ENCODE peak calls at places on chromosomes 12 and 14, in six cellular contexts. H is ureter, R is fibroblast of the aortic adventitia, X is endothelial cell, I is astrocyte of the spinal cord, D is lung. V is an unnamed sample.

GRCh38 chr14:101823081-101823480 is 61.6 kb downstream of the PPP2R5C start:
- DNase-seq in H (no peak), R (no peak), X (no peak), I (no peak), D (no peak), V (no peak)

GRCh38 chr12:120006248-120006975 is 17.4 kb downstream of the BICDL1 start:
- DNase-seq in H (no peak), R (no peak), X (no peak), I (no peak), D (no peak), V (no peak)

GRCh38 chr12:32305163-32305562 is 94.2 kb upstream of the FGD4 start:
- DNase-seq in H (no peak), R (peak; percentile 78), X (no peak), I (peak; percentile 55), D (no peak), V (peak; percentile 62)

GRCh38 chr12:127381043-127381668 is 885.8 kb upstream of the TMEM132C start:
- DNase-seq in H (no peak), R (peak; percentile 34), X (peak; percentile 4), I (peak; percentile 50), D (no peak), V (peak; percentile 58)

GRCh38 chr12:16756833-16757552 is 151.0 kb upstream of the LMO3 start:
- DNase-seq in H (no peak), R (no peak), X (no peak), I (no peak), D (no peak), V (peak; percentile 6)

GRCh38 chr12:94099191-94099983 is 49.0 kb upstream of the PLXNC1 start:
- DNase-seq in H (no peak), R (no peak), X (no peak), I (peak; percentile 80), D (no peak), V (peak; percentile 86)

GRCh38 chr12:12927211-12928079 is 24.5 kb downstream of the GPRC5D start:
- DNase-seq in H (peak; percentile 87), R (no peak), X (peak; percentile 44), I (peak; percentile 46), D (peak; percentile 90), V (no peak)

GRCh38 chr14:45041641-45042040 is 42.3 kb upstream of the PRPF39 start:
- DNase-seq in H (no peak), R (no peak), X (no peak), I (no peak), D (no peak), V (no peak)

GRCh38 chr14:59997496-59997895 is 77.6 kb downstream of the LRRC9 start:
- DNase-seq in H (no peak), R (peak; percentile 26), X (no peak), I (no peak), D (no peak), V (peak; percentile 52)

GRCh38 chr14:94582199-94582750 is 1.0 kb downstream of the SERPINA5 start:
- DNase-seq in H (no peak), R (no peak), X (no peak), I (no peak), D (no peak), V (no peak)

GRCh38 chr12:116659771-116660481 is 77.9 kb downstream of the SPRING1 start:
- DNase-seq in H (no peak), R (peak; percentile 79), X (no peak), I (peak; percentile 32), D (no peak), V (no peak)

GRCh38 chr12:106417926-106418910 is 60.7 kb downstream of the POLR3B start:
- DNase-seq in H (no peak), R (peak; percentile 89), X (no peak), I (peak; percentile 73), D (no peak), V (peak; percentile 45)

GRCh38 chr14:63134801-63135200 is 69.4 kb upstream of the RHOJ start:
- DNase-seq in H (no peak), R (peak; percentile 14), X (no peak), I (peak; percentile 16), D (no peak), V (no peak)

GRCh38 chr12:21451529-21451928 is 14.1 kb downstream of the PYROXD1 start:
- DNase-seq in H (no peak), R (peak; percentile 9), X (no peak), I (peak; percentile 56), D (no peak), V (no peak)

GRCh38 chr14:95510804-95511203 is 5.6 kb downstream of the SYNE3 start:
- DNase-seq in H (no peak), R (no peak), X (no peak), I (no peak), D (no peak), V (peak; percentile 54)

GRCh38 chr12:117404203-117404853 is 42.9 kb upstream of the NOS1 start:
- DNase-seq in H (no peak), R (no peak), X (no peak), I (no peak), D (no peak), V (no peak)

GRCh38 chr12:112850343-112850742 is 56.4 kb upstream of the OAS1 start:
- DNase-seq in H (no peak), R (no peak), X (no peak), I (no peak), D (no peak), V (no peak)

GRCh38 chr14:100762089-100762515 is 35.4 kb downstream of the DLK1 start:
- DNase-seq in H (no peak), R (peak; percentile 11), X (no peak), I (peak; percentile 74), D (no peak), V (no peak)

GRCh38 chr14:93536945-93537344 is 106.2 kb downstream of the UNC79 start:
- DNase-seq in H (no peak), R (peak; percentile 29), X (peak; percentile 34), I (no peak), D (no peak), V (no peak)

GRCh38 chr12:76020281-76020680 is 11.3 kb downstream of the PHLDA1 start:
- DNase-seq in H (peak; percentile 59), R (peak; percentile 65), X (no peak), I (peak; percentile 91), D (no peak), V (peak; percentile 57)

GRCh38 chr12:121693155-121693554 is 19.4 kb upstream of the TMEM120B start:
- DNase-seq in H (no peak), R (no peak), X (no peak), I (no peak), D (no peak), V (no peak)

GRCh38 chr14:35197015-35197414 is 74.7 kb downstream of the PRORP start:
- DNase-seq in H (no peak), R (peak; percentile 74), X (no peak), I (peak; percentile 11), D (no peak), V (no peak)

GRCh38 chr12:11067514-11067913 is 5.4 kb upstream of the TAS2R46 start:
- DNase-seq in H (no peak), R (peak; percentile 74), X (no peak), I (peak; percentile 10), D (no peak), V (peak; percentile 68)

GRCh38 chr12:118038122-118038521 is 21.6 kb downstream of the RFC5 start:
- DNase-seq in H (no peak), R (no peak), X (no peak), I (no peak), D (no peak), V (no peak)

GRCh38 chr14:44404021-44404420 is 103.1 kb downstream of the FSCB start:
- DNase-seq in H (no peak), R (peak; percentile 22), X (no peak), I (no peak), D (no peak), V (no peak)

GRCh38 chr12:28578833-28579252 is 388.6 kb downstream of the CCDC91 start:
- DNase-seq in H (no peak), R (no peak), X (no peak), I (peak; percentile 20), D (no peak), V (no peak)

GRCh38 chr12:15206831-15207394 is 14.3 kb downstream of the RERG start:
- DNase-seq in H (no peak), R (no peak), X (no peak), I (no peak), D (no peak), V (no peak)

GRCh38 chr12:93090768-93091172 is 161.7 kb upstream of the EEA1 start:
- DNase-seq in H (no peak), R (peak; percentile 78), X (no peak), I (peak; percentile 85), D (no peak), V (no peak)

GRCh38 chr14:25136811-25137210 is 86.9 kb upstream of the STXBP6 start:
- DNase-seq in H (no peak), R (no peak), X (no peak), I (no peak), D (no peak), V (peak; percentile 60)

GRCh38 chr12:108911915-108912314 is 32.0 kb downstream of the DAO start:
- DNase-seq in H (peak; percentile 69), R (no peak), X (no peak), I (no peak), D (no peak), V (no peak)

GRCh38 chr12:122963928-122964240 is 2.4 kb downstream of the ABCB9 start:
- DNase-seq in H (no peak), R (peak; percentile 39), X (no peak), I (peak; percentile 24), D (no peak), V (peak; percentile 81)

GRCh38 chr12:3777206-3777809 is 24.4 kb upstream of the CRACR2A start:
- DNase-seq in H (no peak), R (peak; percentile 65), X (peak; percentile 34), I (peak; percentile 45), D (no peak), V (peak; percentile 69)

GRCh38 chr12:6267007-6267721 is 43.3 kb upstream of the PLEKHG6 start:
- DNase-seq in H (no peak), R (no peak), X (no peak), I (no peak), D (peak; percentile 64), V (no peak)

GRCh38 chr12:26741828-26742227 is 91.2 kb downstream of the ITPR2 start:
- DNase-seq in H (no peak), R (no peak), X (no peak), I (no peak), D (no peak), V (no peak)

GRCh38 chr12:49792976-49793580 is 35.1 kb downstream of the NCKAP5L start:
- DNase-seq in H (no peak), R (no peak), X (no peak), I (no peak), D (no peak), V (no peak)

GRCh38 chr12:56086096-56086495 is 6.1 kb downstream of the ERBB3 start:
- DNase-seq in H (peak; percentile 81), R (no peak), X (no peak), I (no peak), D (peak; percentile 70), V (peak; percentile 44)

GRCh38 chr14:94598816-94599655 is 13.2 kb upstream of the SERPINA3 start:
- DNase-seq in H (peak; percentile 70), R (peak; percentile 97), X (no peak), I (peak; percentile 99), D (peak; percentile 62), V (peak; percentile 47)